ENCODE peak calls at places on chromosomes 4 and X, in four cellular contexts. H is suprapubic skin, V is uterus, I is upper lobe of left lung. N is an unnamed sample.

GRCh38 chr4:175947117-175947722 is 118.4 kb upstream of the WDR17 start:
- DNase-seq in V (no peak), H (no peak), I (no peak), N (no peak)

GRCh38 chr4:161936625-161937133 is 227.1 kb downstream of the FSTL5 start:
- DNase-seq in V (no peak), I (no peak), H (no peak), N (no peak)

GRCh38 chr4:11842620-11843263 is 414.0 kb upstream of the HS3ST1 start:
- DNase-seq in V (no peak), H (no peak), I (no peak), N (no peak)

GRCh38 chr4:139921551-139922184 is 232.3 kb downstream of the MAML3 start:
- DNase-seq in H (no peak), I (no peak), V (no peak), N (peak; percentile 74)

GRCh38 chr4:147610666-147611065 is 6.5 kb upstream of the TMEM184C start:
- DNase-seq in H (no peak), I (no peak), V (no peak), N (no peak)

GRCh38 chr4:107839166-107839565 is 14.4 kb downstream of the SGMS2 start:
- DNase-seq in V (no peak), I (no peak), H (no peak), N (no peak)

GRCh38 chrX:40104649-40105015 is 6.9 kb upstream of the BCOR start:
- DNase-seq in H (no peak), V (peak; percentile 48), I (no peak), N (no peak)

GRCh38 chrX:38260231-38260630 is 39.6 kb upstream of the SRPX start:
- DNase-seq in V (no peak), I (no peak), H (no peak), N (no peak)

GRCh38 chrX:142663330-142664095 is 362.2 kb upstream of the SPANXN4 start:
- DNase-seq in H (no peak), V (no peak), I (no peak), N (no peak)

GRCh38 chr4:76659103-76659490 is 224.1 kb downstream of the SHROOM3 start:
- DNase-seq in V (no peak), I (no peak), H (no peak), N (no peak)

GRCh38 chr4:3819210-3819919 is 53.2 kb downstream of the ADRA2C start:
- DNase-seq in V (no peak), H (no peak), I (no peak), N (no peak)

GRCh38 chr4:137531951-137532868 is at the start of gene PCDH18:
- DNase-seq in H (peak; percentile 89), V (peak; percentile 98), I (no peak), N (peak; percentile 98)

GRCh38 chr4:184612089-184612488 is 37.2 kb downstream of the CASP3 start:
- DNase-seq in I (no peak), H (no peak), V (no peak), N (no peak)

GRCh38 chrX:17414057-17414658 is 39.2 kb downstream of the NHS start:
- DNase-seq in H (no peak), V (peak; percentile 50), I (no peak), N (no peak)

GRCh38 chr4:45855857-45856256 is 268.0 kb downstream of the GABRG1 start:
- DNase-seq in V (no peak), I (no peak), H (no peak), N (no peak)

GRCh38 chrX:130716822-130717405 is 186.1 kb downstream of the ENOX2 start:
- DNase-seq in V (no peak), H (no peak), I (no peak), N (no peak)

GRCh38 chrX:93428497-93428896 is 244.9 kb downstream of the NAP1L3 start:
- DNase-seq in I (no peak), V (no peak), H (no peak), N (no peak)

GRCh38 chr4:182513534-182514291 is 270.5 kb downstream of the TENM3 start:
- DNase-seq in I (no peak), V (no peak), H (no peak), N (no peak)

GRCh38 chrX:38311743-38312142 is 15.6 kb downstream of the RPGR start:
- DNase-seq in H (no peak), V (no peak), I (no peak), N (no peak)

GRCh38 chr4:10185518-10186227 is 69.1 kb upstream of the WDR1 start:
- DNase-seq in V (no peak), I (no peak), H (no peak), N (no peak)

GRCh38 chr4:72843466-72843865 is 226.1 kb downstream of the COX18 start:
- DNase-seq in I (no peak), V (no peak), H (no peak), N (no peak)

GRCh38 chr4:15656038-15656470 is 897 bp upstream of the FBXL5 start:
- DNase-seq in V (peak; percentile 25), H (no peak), I (no peak), N (no peak)

GRCh38 chr4:121182296-121182695 is 18.2 kb upstream of the TNIP3 start:
- DNase-seq in I (no peak), H (no peak), V (no peak), N (no peak)

GRCh38 chrX:45502396-45502795 is 301.7 kb upstream of the DIPK2B start:
- DNase-seq in H (no peak), I (no peak), V (no peak), N (no peak)

GRCh38 chr4:173014113-173014558 is 154.5 kb upstream of the GALNT7 start:
- DNase-seq in H (no peak), I (no peak), V (peak; percentile 24), N (no peak)

GRCh38 chrX:10109695-10110094 is 47.1 kb upstream of the CLCN4 start:
- DNase-seq in H (no peak), I (peak; percentile 80), V (peak; percentile 53), N (no peak)

GRCh38 chrX:105191878-105192277 is 28.6 kb downstream of the TEX13A start:
- DNase-seq in I (no peak), V (no peak), H (no peak), N (no peak)

GRCh38 chrX:144637731-144638130 is 609.6 kb upstream of the SPANXN1 start:
- DNase-seq in H (no peak), I (no peak), V (no peak), N (no peak)

GRCh38 chrX:7261672-7262332 is 113.8 kb upstream of the PUDP start:
- DNase-seq in V (no peak), I (no peak), H (no peak), N (no peak)

GRCh38 chr4:184762100-184762499 is 28.2 kb upstream of the CENPU start:
- DNase-seq in I (no peak), V (no peak), H (no peak), N (no peak)

GRCh38 chr4:19214591-19214990 is 1037.1 kb upstream of the SLIT2 start:
- DNase-seq in V (no peak), I (no peak), H (no peak), N (no peak)

GRCh38 chr4:138111462-138112000 is 130.6 kb downstream of the SLC7A11 start:
- DNase-seq in I (no peak), V (no peak), H (no peak), N (no peak)

GRCh38 chr4:148007303-148007702 is 275.4 kb downstream of the ARHGAP10 start:
- DNase-seq in H (no peak), I (no peak), V (peak; percentile 40), N (peak; percentile 87)

GRCh38 chr4:89114100-89114499 is 2.8 kb downstream of the TIGD2 start:
- DNase-seq in I (no peak), H (no peak), V (no peak), N (no peak)

GRCh38 chr4:89110986-89111832 is at the start of gene TIGD2:
- DNase-seq in V (peak; percentile 83), I (peak; percentile 98), H (peak; percentile 91), N (peak; percentile 94)

GRCh38 chr4:89111833-89112563 is 665 bp downstream of the TIGD2 start:
- DNase-seq in I (no peak), V (no peak), H (no peak), N (no peak)

GRCh38 chr4:89110541-89110985 is 770 bp upstream of the TIGD2 start:
- DNase-seq in I (no peak), V (no peak), H (no peak), N (no peak)

DNA sequence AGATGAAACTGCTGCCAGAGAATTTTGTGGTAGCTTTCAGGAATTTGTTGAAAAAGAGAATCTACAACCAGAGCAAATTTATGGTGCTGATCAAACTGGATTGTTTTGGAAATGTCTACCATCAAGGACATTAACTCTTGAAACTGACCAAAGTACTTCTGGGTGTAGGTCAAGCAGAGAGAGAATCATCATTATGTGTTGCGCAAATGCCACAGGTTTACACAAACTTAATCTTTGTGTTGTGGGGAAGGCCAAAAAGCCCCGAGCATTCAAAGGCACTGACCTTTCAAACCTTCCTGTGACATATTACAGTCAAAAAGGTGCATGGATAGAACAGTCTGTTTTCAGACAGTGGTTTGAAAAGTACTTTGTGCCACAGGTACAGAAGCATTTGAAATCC is 2.1 kb downstream of the TIGD2 start:
- DNase-seq in V (no peak), H (no peak), I (no peak), N (no peak)
- TF ChIP-seq POLR2A in V (no peak), H (no peak), I (no peak), N (no peak)

GRCh38 chr4:5751073-5751917 is 40.3 kb downstream of the EVC start:
- DNase-seq in I (no peak), H (no peak), V (no peak), N (no peak)
- TF ChIP-seq POLR2A in I (no peak), H (no peak), V (no peak), N (no peak)

DNA sequence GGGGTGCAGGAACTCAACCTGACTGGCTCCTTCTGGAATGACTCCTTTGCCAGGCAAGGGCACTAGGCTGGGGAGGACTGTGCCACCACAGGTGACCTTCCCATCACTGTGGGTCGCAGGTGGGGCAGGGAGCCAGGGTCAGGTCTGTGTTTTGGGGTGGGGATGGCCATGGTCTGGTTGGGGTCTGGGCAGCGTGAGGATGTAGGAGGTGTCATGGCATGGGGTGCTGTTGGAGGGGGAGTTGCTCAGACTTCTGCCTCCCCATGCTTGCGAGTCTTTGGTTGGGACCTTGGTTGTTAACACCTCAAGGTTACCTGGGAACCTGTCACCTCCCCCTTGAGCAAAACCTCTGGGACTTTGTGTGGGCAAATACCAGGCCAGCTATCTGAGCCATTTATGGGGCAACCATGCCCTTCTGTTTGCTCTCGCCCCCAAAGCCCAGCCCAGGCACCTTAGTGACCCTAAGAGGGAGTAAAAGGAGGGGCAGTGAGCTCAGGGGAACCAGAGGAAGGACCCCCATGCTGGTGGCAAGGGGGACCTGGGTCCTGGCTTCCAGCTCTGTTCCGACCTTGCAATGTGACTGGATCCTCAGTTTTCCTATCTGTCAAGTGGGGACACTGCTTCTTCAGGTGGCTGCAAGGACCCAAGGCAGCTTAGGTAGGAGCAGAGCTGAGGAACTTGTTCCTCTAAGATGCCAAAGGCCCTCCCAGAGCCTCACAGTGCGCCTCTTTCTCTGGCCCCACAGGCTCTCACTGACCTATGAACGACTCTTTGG is 2.4 kb upstream of the GDI1 start:
- DNase-seq in I (no peak), H (no peak), V (no peak), N (no peak)
- TF ChIP-seq POLR2A in I (no peak), H (no peak), V (no peak), N (no peak)

GRCh38 chr4:42646999-42647541 is 9.8 kb downstream of the ATP8A1 start:
- DNase-seq in I (no peak), V (no peak), H (no peak), N (no peak)
- TF ChIP-seq POLR2A in I (no peak), V (no peak), H (no peak), N (no peak)

N was measured in esophagus muscularis mucosa.